ENCODE peak calls at places on chromosomes 5 and 9, in nine cellular contexts. One of them, this sample, is unnamed.

GRCh38 chr9:36399980-36400331 is at the start of gene RNF38:
- DNase-seq in IMR-90: no peak
- DNase-seq in PC-3: no peak
- DNase-seq in fibroblast of lung: no peak
- DNase-seq in mammary epithelial cell: no peak
- DNase-seq in SK-N-MC: no peak
- DNase-seq in kidney: no peak
- DNase-seq in neuronal stem cell: no peak
- DNase-seq in neural progenitor cell: no peak
- DNase-seq in this sample: no peak

GRCh38 chr5:15585826-15586591 is 86.0 kb downstream of the FBXL7 start:
- DNase-seq in mammary epithelial cell: no peak
- DNase-seq in SK-N-MC: no peak
- DNase-seq in fibroblast of lung: no peak
- DNase-seq in PC-3: no peak
- DNase-seq in neural progenitor cell: no peak
- DNase-seq in IMR-90: no peak
- DNase-seq in kidney: no peak
- DNase-seq in neuronal stem cell: no peak
- DNase-seq in this sample: no peak

GRCh38 chr9:30235564-30235963 is 2148.9 kb upstream of the ACO1 start:
- DNase-seq in mammary epithelial cell: no peak
- DNase-seq in kidney: no peak
- DNase-seq in IMR-90: no peak
- DNase-seq in PC-3: no peak
- DNase-seq in SK-N-MC: no peak
- DNase-seq in neuronal stem cell: no peak
- DNase-seq in fibroblast of lung: no peak
- DNase-seq in neural progenitor cell: no peak
- DNase-seq in this sample: no peak

GRCh38 chr9:113906411-113907110 is 30.5 kb downstream of the ZNF618 start:
- DNase-seq in neuronal stem cell: no peak
- DNase-seq in IMR-90: peak
- DNase-seq in SK-N-MC: no peak
- DNase-seq in PC-3: no peak
- DNase-seq in neural progenitor cell: no peak
- DNase-seq in kidney: no peak
- DNase-seq in mammary epithelial cell: peak
- DNase-seq in fibroblast of lung: peak
- DNase-seq in this sample: peak

GRCh38 chr5:18605186-18605585 is 970.9 kb downstream of the TAF11L14 start:
- DNase-seq in neural progenitor cell: no peak
- DNase-seq in PC-3: no peak
- DNase-seq in fibroblast of lung: no peak
- DNase-seq in SK-N-MC: no peak
- DNase-seq in IMR-90: no peak
- DNase-seq in kidney: no peak
- DNase-seq in neuronal stem cell: no peak
- DNase-seq in mammary epithelial cell: no peak
- DNase-seq in this sample: no peak

GRCh38 chr5:54993318-54993717 is 7.9 kb upstream of the ESM1 start:
- DNase-seq in IMR-90: peak
- DNase-seq in neuronal stem cell: no peak
- DNase-seq in neural progenitor cell: peak
- DNase-seq in kidney: no peak
- DNase-seq in mammary epithelial cell: no peak
- DNase-seq in fibroblast of lung: no peak
- DNase-seq in PC-3: peak
- DNase-seq in SK-N-MC: no peak
- DNase-seq in this sample: no peak

GRCh38 chr9:91452844-91453243 is 29.2 kb upstream of the NFIL3 start:
- DNase-seq in kidney: no peak
- DNase-seq in mammary epithelial cell: no peak
- DNase-seq in SK-N-MC: no peak
- DNase-seq in neuronal stem cell: no peak
- DNase-seq in neural progenitor cell: no peak
- DNase-seq in fibroblast of lung: no peak
- DNase-seq in PC-3: no peak
- DNase-seq in IMR-90: no peak
- DNase-seq in this sample: no peak

GRCh38 chr9:1768561-1768960 is 246.6 kb upstream of the SMARCA2 start:
- DNase-seq in SK-N-MC: peak
- DNase-seq in kidney: no peak
- DNase-seq in PC-3: no peak
- DNase-seq in IMR-90: no peak
- DNase-seq in neuronal stem cell: no peak
- DNase-seq in mammary epithelial cell: no peak
- DNase-seq in fibroblast of lung: no peak
- DNase-seq in neural progenitor cell: no peak
- DNase-seq in this sample: no peak

GRCh38 chr5:175542232-175542965 is 64.0 kb downstream of the SFXN1 start:
- DNase-seq in IMR-90: no peak
- DNase-seq in mammary epithelial cell: no peak
- DNase-seq in fibroblast of lung: no peak
- DNase-seq in neural progenitor cell: no peak
- DNase-seq in kidney: no peak
- DNase-seq in neuronal stem cell: no peak
- DNase-seq in PC-3: no peak
- DNase-seq in SK-N-MC: peak
- DNase-seq in this sample: no peak

GRCh38 chr5:141657937-141658545 is 6.8 kb upstream of the FCHSD1 start:
- DNase-seq in SK-N-MC: no peak
- DNase-seq in fibroblast of lung: peak
- DNase-seq in IMR-90: peak
- DNase-seq in mammary epithelial cell: peak
- DNase-seq in PC-3: peak
- DNase-seq in kidney: no peak
- DNase-seq in neuronal stem cell: no peak
- DNase-seq in neural progenitor cell: no peak
- DNase-seq in this sample: peak

GRCh38 chr9:98010450-98010849 is 27.3 kb downstream of the ANP32B start:
- DNase-seq in SK-N-MC: no peak
- DNase-seq in neural progenitor cell: peak
- DNase-seq in mammary epithelial cell: peak
- DNase-seq in PC-3: peak
- DNase-seq in kidney: no peak
- DNase-seq in fibroblast of lung: peak
- DNase-seq in neuronal stem cell: no peak
- DNase-seq in IMR-90: peak
- DNase-seq in this sample: peak

GRCh38 chr9:129567842-129568559 is 52.9 kb downstream of the C9orf50 start:
- DNase-seq in mammary epithelial cell: no peak
- DNase-seq in kidney: peak
- DNase-seq in PC-3: peak
- DNase-seq in fibroblast of lung: peak
- DNase-seq in IMR-90: peak
- DNase-seq in neural progenitor cell: peak
- DNase-seq in SK-N-MC: no peak
- DNase-seq in neuronal stem cell: no peak
- DNase-seq in this sample: peak

GRCh38 chr5:132190161-132190817 is 37.4 kb downstream of the P4HA2 start:
- DNase-seq in neuronal stem cell: peak
- DNase-seq in SK-N-MC: peak
- DNase-seq in fibroblast of lung: peak
- DNase-seq in mammary epithelial cell: peak
- DNase-seq in kidney: no peak
- DNase-seq in PC-3: peak
- DNase-seq in IMR-90: peak
- DNase-seq in neural progenitor cell: peak
- DNase-seq in this sample: peak

GRCh38 chr5:7540806-7541205 is 144.9 kb downstream of the ADCY2 start:
- DNase-seq in fibroblast of lung: no peak
- DNase-seq in SK-N-MC: no peak
- DNase-seq in neural progenitor cell: peak
- DNase-seq in PC-3: no peak
- DNase-seq in neuronal stem cell: no peak
- DNase-seq in kidney: no peak
- DNase-seq in IMR-90: no peak
- DNase-seq in mammary epithelial cell: no peak
- DNase-seq in this sample: no peak

GRCh38 chr5:108739906-108740305 is 7.8 kb upstream of the FER start:
- DNase-seq in PC-3: no peak
- DNase-seq in mammary epithelial cell: no peak
- DNase-seq in neuronal stem cell: no peak
- DNase-seq in IMR-90: no peak
- DNase-seq in SK-N-MC: no peak
- DNase-seq in fibroblast of lung: no peak
- DNase-seq in kidney: no peak
- DNase-seq in neural progenitor cell: no peak
- DNase-seq in this sample: no peak

GRCh38 chr5:108747111-108748009 is at the start of gene FER:
- DNase-seq in kidney: no peak
- DNase-seq in neural progenitor cell: peak
- DNase-seq in PC-3: peak
- DNase-seq in mammary epithelial cell: peak
- DNase-seq in neuronal stem cell: no peak
- DNase-seq in fibroblast of lung: peak
- DNase-seq in SK-N-MC: no peak
- DNase-seq in IMR-90: peak
- DNase-seq in this sample: peak

GRCh38 chr5:108739376-108739775 is 8.3 kb upstream of the FER start:
- DNase-seq in kidney: no peak
- DNase-seq in fibroblast of lung: no peak
- DNase-seq in SK-N-MC: no peak
- DNase-seq in IMR-90: no peak
- DNase-seq in mammary epithelial cell: no peak
- DNase-seq in PC-3: no peak
- DNase-seq in neural progenitor cell: no peak
- DNase-seq in neuronal stem cell: no peak
- DNase-seq in this sample: no peak

GRCh38 chr5:108748010-108748353 is 285 bp downstream of the FER start:
- DNase-seq in IMR-90: no peak
- DNase-seq in kidney: no peak
- DNase-seq in mammary epithelial cell: no peak
- DNase-seq in neural progenitor cell: no peak
- DNase-seq in neuronal stem cell: no peak
- DNase-seq in SK-N-MC: no peak
- DNase-seq in fibroblast of lung: no peak
- DNase-seq in PC-3: no peak
- DNase-seq in this sample: no peak

GRCh38 chr5:108743344-108743743 is 4.4 kb upstream of the FER start:
- DNase-seq in mammary epithelial cell: no peak
- DNase-seq in fibroblast of lung: no peak
- DNase-seq in PC-3: no peak
- DNase-seq in kidney: no peak
- DNase-seq in IMR-90: no peak
- DNase-seq in neural progenitor cell: peak
- DNase-seq in neuronal stem cell: peak
- DNase-seq in SK-N-MC: no peak
- DNase-seq in this sample: no peak
- H3K9ac ChIP-seq in mammary epithelial cell: no peak
- H3K9ac ChIP-seq in fibroblast of lung: no peak
- H3K9ac ChIP-seq in PC-3: no peak
- H3K9ac ChIP-seq in kidney: no peak
- H3K9ac ChIP-seq in IMR-90: no peak
- H3K9ac ChIP-seq in neural progenitor cell: no peak
- H3K9ac ChIP-seq in neuronal stem cell: no peak
- H3K9ac ChIP-seq in SK-N-MC: no peak
- H3K9ac ChIP-seq in this sample: no peak

GRCh38 chr5:72957337-72957736 is 1.5 kb downstream of the FCHO2 start:
- DNase-seq in neuronal stem cell: no peak
- DNase-seq in PC-3: no peak
- DNase-seq in IMR-90: no peak
- DNase-seq in fibroblast of lung: no peak
- DNase-seq in mammary epithelial cell: no peak
- DNase-seq in kidney: no peak
- DNase-seq in neural progenitor cell: no peak
- DNase-seq in SK-N-MC: no peak
- DNase-seq in this sample: no peak
- H3K9ac ChIP-seq in neuronal stem cell: no peak
- H3K9ac ChIP-seq in PC-3: peak
- H3K9ac ChIP-seq in IMR-90: peak
- H3K9ac ChIP-seq in fibroblast of lung: no peak
- H3K9ac ChIP-seq in mammary epithelial cell: peak
- H3K9ac ChIP-seq in kidney: no peak
- H3K9ac ChIP-seq in neural progenitor cell: no peak
- H3K9ac ChIP-seq in SK-N-MC: no peak
- H3K9ac ChIP-seq in this sample: peak

DNA sequence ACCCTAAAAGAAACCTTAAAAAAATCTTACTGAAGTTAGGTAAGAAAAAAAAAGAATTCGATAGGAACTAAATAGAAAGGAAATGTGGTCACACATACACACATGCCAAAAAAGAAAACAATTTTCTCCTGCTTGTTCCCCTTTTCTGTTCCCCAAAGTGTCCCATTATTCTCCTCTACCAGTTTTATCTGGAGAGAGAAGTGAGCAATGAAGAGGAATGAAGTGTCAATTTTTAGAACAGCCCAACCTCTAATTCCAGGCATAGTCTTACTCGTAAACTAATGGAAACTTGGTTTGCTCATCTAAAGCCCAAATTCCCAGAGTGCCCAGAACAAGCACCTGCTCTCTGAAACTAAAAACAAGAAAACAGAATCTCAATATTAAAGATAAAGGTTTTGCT is 26.1 kb downstream of the AP3B1 start:
- DNase-seq in mammary epithelial cell: no peak
- DNase-seq in PC-3: no peak
- DNase-seq in kidney: no peak
- DNase-seq in neuronal stem cell: no peak
- DNase-seq in fibroblast of lung: no peak
- DNase-seq in SK-N-MC: no peak
- DNase-seq in IMR-90: no peak
- DNase-seq in neural progenitor cell: no peak
- DNase-seq in this sample: no peak
- H3K9ac ChIP-seq in mammary epithelial cell: no peak
- H3K9ac ChIP-seq in PC-3: no peak
- H3K9ac ChIP-seq in kidney: no peak
- H3K9ac ChIP-seq in neuronal stem cell: no peak
- H3K9ac ChIP-seq in fibroblast of lung: no peak
- H3K9ac ChIP-seq in SK-N-MC: no peak
- H3K9ac ChIP-seq in IMR-90: no peak
- H3K9ac ChIP-seq in neural progenitor cell: no peak
- H3K9ac ChIP-seq in this sample: peak

GRCh38 chr5:52807723-52808122 is 20.0 kb downstream of the ITGA1 start:
- DNase-seq in mammary epithelial cell: no peak
- DNase-seq in kidney: no peak
- DNase-seq in neuronal stem cell: no peak
- DNase-seq in PC-3: no peak
- DNase-seq in IMR-90: no peak
- DNase-seq in fibroblast of lung: no peak
- DNase-seq in SK-N-MC: no peak
- DNase-seq in neural progenitor cell: no peak
- DNase-seq in this sample: no peak

GRCh38 chr5:52808316-52808901 is 20.7 kb downstream of the ITGA1 start:
- DNase-seq in mammary epithelial cell: no peak
- DNase-seq in IMR-90: peak
- DNase-seq in neuronal stem cell: no peak
- DNase-seq in kidney: no peak
- DNase-seq in SK-N-MC: no peak
- DNase-seq in neural progenitor cell: no peak
- DNase-seq in fibroblast of lung: peak
- DNase-seq in PC-3: no peak
- DNase-seq in this sample: peak

GRCh38 chr5:52809884-52810283 is 22.2 kb downstream of the ITGA1 start:
- DNase-seq in neural progenitor cell: no peak
- DNase-seq in PC-3: peak
- DNase-seq in fibroblast of lung: peak
- DNase-seq in neuronal stem cell: no peak
- DNase-seq in kidney: no peak
- DNase-seq in IMR-90: peak
- DNase-seq in SK-N-MC: no peak
- DNase-seq in mammary epithelial cell: peak
- DNase-seq in this sample: peak

GRCh38 chr5:52810426-52810825 is 22.7 kb downstream of the ITGA1 start:
- DNase-seq in neural progenitor cell: no peak
- DNase-seq in neuronal stem cell: no peak
- DNase-seq in mammary epithelial cell: no peak
- DNase-seq in SK-N-MC: no peak
- DNase-seq in IMR-90: no peak
- DNase-seq in kidney: no peak
- DNase-seq in fibroblast of lung: no peak
- DNase-seq in PC-3: no peak
- DNase-seq in this sample: no peak

GRCh38 chr5:52811067-52811749 is 23.5 kb downstream of the ITGA1 start:
- DNase-seq in fibroblast of lung: peak
- DNase-seq in PC-3: peak
- DNase-seq in mammary epithelial cell: peak
- DNase-seq in SK-N-MC: no peak
- DNase-seq in neural progenitor cell: no peak
- DNase-seq in neuronal stem cell: no peak
- DNase-seq in IMR-90: peak
- DNase-seq in kidney: peak
- DNase-seq in this sample: peak
- H3K9ac ChIP-seq in fibroblast of lung: no peak
- H3K9ac ChIP-seq in PC-3: no peak
- H3K9ac ChIP-seq in mammary epithelial cell: no peak
- H3K9ac ChIP-seq in SK-N-MC: no peak
- H3K9ac ChIP-seq in neural progenitor cell: no peak
- H3K9ac ChIP-seq in neuronal stem cell: no peak
- H3K9ac ChIP-seq in IMR-90: no peak
- H3K9ac ChIP-seq in kidney: no peak
- H3K9ac ChIP-seq in this sample: peak